ENCODE peak calls at places on chromosomes 12 and 14, in four cellular contexts. H is tibial nerve; W is RWPE2; U is CD8-positive, alpha-beta T cell. Q is an unnamed sample.

GRCh38 chr12:93003540-93004239 is 74.6 kb upstream of the EEA1 start:
- DNase-seq in H (no peak), W (no peak), U (no peak), Q (no peak)

GRCh38 chr12:27207626-27208413 is 36.3 kb upstream of the STK38L start:
- DNase-seq in H (no peak), W (no peak), U (no peak), Q (no peak)

GRCh38 chr14:44782775-44783238 is 178.9 kb downstream of the KLHL28 start:
- DNase-seq in H (no peak), W (no peak), U (no peak), Q (no peak)

GRCh38 chr14:22602853-22603252 is 4.8 kb downstream of the ABHD4 start:
- DNase-seq in H (no peak), W (no peak), U (no peak), Q (no peak)

GRCh38 chr12:109723311-109723791 is 9.7 kb downstream of the FAM222A start:
- DNase-seq in H (no peak), W (no peak), U (no peak), Q (no peak)

GRCh38 chr12:121803861-121804416 is at the start of gene SETD1B:
- DNase-seq in H (no peak), W (peak), U (no peak), Q (no peak)

GRCh38 chr12:78062781-78063180 is 232.1 kb downstream of the NAV3 start:
- DNase-seq in H (no peak), W (no peak), U (no peak), Q (no peak)

GRCh38 chr14:24052656-24053547 is 1.1 kb downstream of the CARMIL3 start:
- DNase-seq in H (no peak), W (peak), U (peak), Q (peak)

GRCh38 chr12:62261876-62262275 is 1.7 kb downstream of the USP15 start:
- DNase-seq in H (no peak), W (no peak), U (no peak), Q (no peak)

GRCh38 chr14:64719601-64720000 is 15.4 kb downstream of the PLEKHG3 start:
- DNase-seq in H (no peak), W (peak), U (no peak), Q (no peak)

GRCh38 chr12:98955284-98955683 is 310.2 kb downstream of the APAF1 start:
- DNase-seq in H (no peak), W (no peak), U (no peak), Q (no peak)

GRCh38 chr14:77603654-77604270 is 12.7 kb downstream of the SPTLC2 start:
- DNase-seq in H (no peak), W (no peak), U (no peak), Q (no peak)

GRCh38 chr12:124767075-124767821 is 96.4 kb downstream of the SCARB1 start:
- DNase-seq in H (peak), W (no peak), U (peak), Q (peak)

GRCh38 chr12:124769166-124769530 is 94.5 kb downstream of the SCARB1 start:
- DNase-seq in H (no peak), W (no peak), U (no peak), Q (no peak)

GRCh38 chr12:124769881-124770512 is 93.7 kb downstream of the SCARB1 start:
- DNase-seq in H (no peak), W (no peak), U (no peak), Q (no peak)

GRCh38 chr12:124766745-124767074 is 97.0 kb downstream of the SCARB1 start:
- DNase-seq in H (no peak), W (no peak), U (no peak), Q (no peak)

DNA sequence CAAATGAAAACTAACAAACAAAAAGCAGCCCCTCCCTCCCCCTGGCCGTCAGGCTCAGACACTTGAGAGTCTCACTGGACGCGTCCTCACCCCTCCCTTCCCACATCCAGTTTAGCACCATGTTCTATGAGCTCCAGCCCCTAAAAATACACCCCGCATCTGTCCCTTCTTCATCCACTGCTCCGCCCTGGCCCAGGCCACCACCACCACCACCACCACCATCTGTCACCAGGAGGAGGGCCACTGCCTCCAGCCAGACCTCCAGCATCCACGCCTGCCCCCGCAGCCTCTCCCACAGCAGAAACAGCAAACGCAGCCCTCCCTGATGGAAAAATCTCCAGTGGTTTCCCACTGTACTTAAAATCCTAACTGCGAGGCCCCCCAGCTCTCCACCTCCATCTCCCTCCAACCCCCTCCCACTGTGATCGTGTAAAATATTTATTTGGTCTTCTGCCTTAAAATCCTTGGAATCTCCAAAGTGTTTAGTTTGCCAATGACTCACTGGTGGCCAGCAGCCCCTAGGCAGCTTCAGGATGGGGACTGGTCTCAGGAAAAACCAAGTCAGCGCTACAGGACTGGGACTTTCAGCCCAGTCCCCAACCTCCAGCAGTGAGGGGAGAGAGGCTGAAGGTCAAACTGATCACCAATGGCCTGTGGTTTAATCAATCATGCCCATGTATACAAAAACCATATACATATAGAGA is 95.0 kb downstream of the SCARB1 start:
- DNase-seq in H (no peak), W (no peak), U (no peak), Q (no peak)
- H3K27ac ChIP-seq in H (no peak), W (no peak), U (no peak), Q (no peak)

GRCh38 chr14:90275820-90276219 is 19.5 kb downstream of the PSMC1 start:
- DNase-seq in H (no peak), W (no peak), U (no peak), Q (no peak)
- H3K27ac ChIP-seq in H (peak), W (peak), U (no peak), Q (no peak)

DNA sequence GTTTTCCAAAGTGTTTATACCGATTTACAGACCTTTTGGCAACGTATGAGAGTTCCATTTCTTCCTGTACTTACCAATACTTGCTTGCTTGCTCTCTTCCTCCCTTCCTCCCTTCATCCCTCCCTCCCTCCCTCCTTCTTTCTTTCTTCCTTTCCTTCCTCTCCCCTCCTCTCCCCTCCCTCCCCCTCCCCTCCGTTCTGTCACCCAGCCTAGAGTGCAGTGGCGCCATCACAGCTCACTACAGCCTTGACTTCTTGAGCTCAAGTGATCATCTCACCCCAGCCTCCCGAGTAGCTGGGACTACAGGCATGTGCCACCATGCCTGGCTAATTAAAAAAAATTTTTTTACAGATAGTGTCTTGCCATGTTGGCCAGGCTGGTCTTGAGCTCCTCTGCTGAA is 40.4 kb downstream of the DIP2B start:
- DNase-seq in H (no peak), W (no peak), U (no peak), Q (no peak)
- H3K27ac ChIP-seq in H (no peak), W (peak), U (no peak), Q (no peak)

DNA sequence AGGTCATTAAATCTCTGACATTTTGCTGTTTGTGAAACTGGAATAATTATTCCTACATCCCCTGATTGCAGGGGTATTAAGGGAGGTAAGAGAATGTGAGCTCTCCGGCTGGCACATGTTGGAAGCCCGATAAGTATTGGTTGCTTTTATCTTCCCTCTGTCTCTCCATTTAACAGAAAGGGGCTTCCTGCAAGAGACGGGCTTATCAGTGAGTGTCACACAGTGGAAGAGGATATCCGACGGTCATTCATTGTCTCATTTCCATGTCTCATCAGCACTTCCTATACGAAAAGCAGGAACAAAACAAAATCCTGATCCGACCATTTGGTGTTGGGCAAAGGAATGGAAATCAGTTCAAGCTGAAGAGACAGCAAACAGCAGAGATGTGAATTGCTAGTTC is 10.7 kb downstream of the DYRK4 start:
- DNase-seq in H (no peak), W (no peak), U (no peak), Q (no peak)
- H3K27ac ChIP-seq in H (no peak), W (no peak), U (no peak), Q (no peak)

GRCh38 chr12:60174476-60174875 is 578.6 kb downstream of the SLC16A7 start:
- DNase-seq in H (no peak), W (no peak), U (no peak), Q (no peak)

GRCh38 chr12:60172266-60172665 is 576.4 kb downstream of the SLC16A7 start:
- DNase-seq in H (no peak), W (no peak), U (no peak), Q (no peak)

GRCh38 chr12:60172696-60173095 is 576.9 kb downstream of the SLC16A7 start:
- DNase-seq in H (no peak), W (no peak), U (no peak), Q (no peak)

GRCh38 chr12:60174914-60175313 is 579.1 kb downstream of the SLC16A7 start:
- DNase-seq in H (no peak), W (no peak), U (no peak), Q (no peak)

DNA sequence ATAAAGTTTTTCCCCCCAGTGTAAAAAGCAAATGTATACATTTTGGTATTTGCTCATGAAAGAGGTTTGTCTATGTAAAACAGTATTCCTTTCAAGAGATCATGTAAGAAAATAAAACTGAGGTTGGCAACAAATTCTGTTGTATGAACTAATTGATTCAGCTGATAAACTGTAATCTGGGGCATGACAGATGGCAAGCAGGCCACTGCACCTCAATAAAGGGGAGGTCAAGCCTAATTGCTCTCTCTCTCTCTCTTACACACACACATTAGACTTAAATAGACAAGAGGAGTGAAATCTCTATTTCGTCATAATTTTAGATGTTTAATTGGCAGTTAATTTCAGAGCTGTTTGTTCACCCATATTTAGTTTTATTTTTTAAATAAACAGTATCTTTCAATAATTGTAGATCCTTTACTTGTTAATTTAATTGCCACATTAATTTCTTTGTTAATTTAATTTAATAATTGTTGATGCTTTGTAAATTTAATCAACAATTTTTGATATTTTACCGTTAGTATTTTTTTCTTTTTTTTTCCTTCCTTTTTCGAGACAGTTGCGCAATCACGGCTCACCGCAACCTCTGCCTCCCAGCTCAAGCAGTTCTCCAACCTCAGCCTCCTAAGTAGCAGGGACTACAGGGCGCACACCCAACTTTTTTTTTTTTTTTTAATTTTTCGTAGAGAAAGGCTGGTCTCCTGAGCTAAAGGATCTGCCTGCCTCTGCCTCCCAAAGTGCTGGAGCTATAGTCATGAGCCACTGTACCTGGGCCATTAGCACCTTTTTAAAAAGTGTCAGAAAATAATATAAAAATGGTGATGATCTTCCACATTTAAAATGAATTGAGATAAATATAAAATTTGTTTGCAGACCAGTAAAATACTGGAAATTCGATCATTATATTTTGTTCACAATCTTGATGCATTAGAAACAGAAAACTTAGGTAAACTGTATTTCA is 577.7 kb downstream of the SLC16A7 start:
- DNase-seq in H (no peak), W (no peak), U (no peak), Q (no peak)
- H3K27ac ChIP-seq in H (no peak), W (peak), U (no peak), Q (no peak)

GRCh38 chr14:61751475-61751989 is 10.7 kb upstream of the SNAPC1 start:
- DNase-seq in H (no peak), W (no peak), U (no peak), Q (no peak)
- H3K27ac ChIP-seq in H (peak), W (peak), U (peak), Q (peak)

GRCh38 chr12:20497707-20498106 is 129.4 kb downstream of the PDE3A start:
- DNase-seq in H (no peak), W (no peak), U (no peak), Q (no peak)

GRCh38 chr12:20492251-20492728 is 124.0 kb downstream of the PDE3A start:
- DNase-seq in H (no peak), W (no peak), U (no peak), Q (no peak)

GRCh38 chr12:20493924-20494323 is 125.6 kb downstream of the PDE3A start:
- DNase-seq in H (no peak), W (no peak), U (no peak), Q (no peak)

GRCh38 chr12:20494803-20495202 is 126.5 kb downstream of the PDE3A start:
- DNase-seq in H (no peak), W (no peak), U (no peak), Q (no peak)

DNA sequence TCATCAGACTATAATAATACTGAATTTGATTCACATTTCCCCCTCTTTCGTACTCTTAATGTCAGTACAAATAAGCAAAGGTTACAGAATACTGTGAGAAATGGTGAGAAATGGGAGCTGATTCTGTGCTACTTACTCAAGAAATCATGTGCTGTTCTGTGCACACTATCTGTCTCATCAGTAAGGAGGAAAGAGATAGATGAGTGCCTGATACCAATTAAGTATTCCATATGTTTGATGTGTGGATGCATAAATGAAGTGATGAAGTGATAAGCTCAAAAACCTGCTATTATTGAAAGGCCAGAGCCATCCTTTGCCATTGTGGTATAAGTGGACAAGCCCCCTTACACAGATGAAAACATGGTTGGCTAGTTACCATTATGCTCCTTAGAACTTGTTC is 127.7 kb downstream of the PDE3A start:
- DNase-seq in H (no peak), W (no peak), U (no peak), Q (no peak)
- H3K27ac ChIP-seq in H (no peak), W (no peak), U (no peak), Q (no peak)

GRCh38 chr12:89070603-89071002 is 281.7 kb downstream of the DUSP6 start:
- DNase-seq in H (no peak), W (no peak), U (no peak), Q (no peak)

GRCh38 chr12:89072303-89073026 is 279.8 kb downstream of the DUSP6 start:
- DNase-seq in H (no peak), W (no peak), U (no peak), Q (no peak)

GRCh38 chr12:89073027-89073398 is 279.3 kb downstream of the DUSP6 start:
- DNase-seq in H (no peak), W (no peak), U (no peak), Q (no peak)

GRCh38 chr12:89075890-89076591 is 276.3 kb downstream of the DUSP6 start:
- DNase-seq in H (no peak), W (no peak), U (no peak), Q (no peak)

DNA sequence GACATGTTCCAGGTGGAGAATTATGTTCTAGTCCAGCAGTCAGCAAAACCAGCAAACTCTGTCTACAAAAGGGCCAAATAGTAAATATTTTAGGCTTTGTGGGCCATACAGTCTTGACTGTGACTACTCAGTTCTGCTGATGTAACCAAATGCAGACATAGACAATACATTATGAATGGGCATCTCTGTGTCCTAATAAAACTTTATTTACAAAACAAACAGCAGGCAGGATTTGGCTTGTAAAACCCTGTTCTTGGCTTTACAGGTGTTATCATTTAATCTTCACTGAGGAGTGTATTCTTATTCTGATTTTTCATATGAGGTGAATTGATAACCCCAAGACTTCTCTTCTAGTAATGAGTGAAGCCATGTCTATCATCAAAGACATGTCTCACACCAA is 278.6 kb downstream of the DUSP6 start:
- DNase-seq in H (no peak), W (no peak), U (no peak), Q (no peak)
- H3K27ac ChIP-seq in H (no peak), W (no peak), U (no peak), Q (no peak)

DNA sequence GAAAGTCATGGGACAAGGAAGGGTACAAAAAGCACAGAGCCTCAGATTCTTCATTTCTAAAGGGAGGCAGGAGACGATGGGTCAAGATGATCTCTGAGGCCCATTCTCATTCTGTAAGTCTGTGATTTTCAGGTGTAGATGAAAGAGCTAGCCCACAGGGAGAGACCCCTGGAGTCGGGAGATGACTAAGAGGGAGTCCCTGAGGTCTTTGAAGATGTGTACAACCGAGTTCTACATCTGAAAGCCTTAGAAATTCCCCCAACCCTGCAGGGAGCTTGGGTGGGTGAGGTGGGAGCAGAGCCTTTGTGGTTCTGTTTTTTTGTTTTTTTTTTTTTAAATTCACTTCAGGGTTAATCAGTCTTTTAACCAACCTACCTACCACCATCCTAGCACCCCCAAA is 3.1 kb downstream of the WNT10B start:
- DNase-seq in H (no peak), W (no peak), U (no peak), Q (no peak)
- H3K27ac ChIP-seq in H (no peak), W (no peak), U (no peak), Q (no peak)